ENCODE peak calls at places on chromosomes 13 and 19, in eight cellular contexts. H, W, P, T, G, R, I and S are unnamed samples.

GRCh38 chr19:17292301-17293074 is 10.7 kb downstream of the ABHD8 start:
- DNase-seq in W (peak; percentile 59), T (peak; percentile 63), R (peak; percentile 13), H (peak; percentile 62), I (peak; percentile 89), P (peak; percentile 93), G (peak; percentile 84), S (peak; percentile 92)

GRCh38 chr19:10111405-10111811 is at the start of gene P2RY11:
- DNase-seq in T (no peak), G (no peak), P (no peak), I (no peak), R (no peak), W (no peak), H (no peak), S (no peak)

GRCh38 chr19:43422000-43422688 is 7.5 kb downstream of the TEX101 start:
- DNase-seq in W (no peak), T (no peak), H (no peak), I (no peak), G (no peak), R (no peak), P (no peak), S (no peak)

GRCh38 chr13:77459616-77460015 is 75.9 kb upstream of the SCEL start:
- DNase-seq in H (no peak), W (no peak), P (no peak), T (no peak), R (no peak), G (no peak), I (no peak), S (no peak)

GRCh38 chr19:4327252-4327876 is 11.3 kb downstream of the STAP2 start:
- DNase-seq in T (no peak), R (no peak), I (peak; percentile 75), G (peak; percentile 88), W (no peak), P (peak; percentile 99), H (peak; percentile 37), S (peak; percentile 38)

GRCh38 chr19:47272448-47273312 is 2.0 kb upstream of the INAFM1 start:
- DNase-seq in W (no peak), G (no peak), H (peak; percentile 11), I (no peak), P (peak; percentile 50), R (no peak), T (no peak), S (no peak)

GRCh38 chr19:35644206-35644986 is 2.9 kb downstream of the ETV2 start:
- DNase-seq in P (peak; percentile 98), W (peak; percentile 70), R (peak; percentile 30), T (peak; percentile 86), I (peak; percentile 93), G (peak; percentile 82), H (peak; percentile 92), S (no peak)

GRCh38 chr13:45861352-45861751 is 9.8 kb upstream of the SIAH3 start:
- DNase-seq in H (no peak), W (no peak), P (no peak), T (no peak), G (no peak), I (no peak), R (no peak), S (no peak)

GRCh38 chr19:11964496-11964857 is 363 bp upstream of the ZNF763 start:
- DNase-seq in H (no peak), T (peak; percentile 50), W (no peak), P (peak; percentile 43), G (peak; percentile 40), I (no peak), R (no peak), S (no peak)

GRCh38 chr19:7914598-7915045 is at the start of gene TGFBR3L:
- DNase-seq in R (no peak), P (no peak), G (peak; percentile 8), W (no peak), H (no peak), I (no peak), T (no peak), S (no peak)

GRCh38 chr13:44257806-44258205 is 115.8 kb upstream of the SERP2 start:
- DNase-seq in G (no peak), R (no peak), T (no peak), P (no peak), I (no peak), W (no peak), H (no peak), S (no peak)

GRCh38 chr13:34038326-34039068 is 220.5 kb downstream of the RFC3 start:
- DNase-seq in I (no peak), W (no peak), T (no peak), R (peak; percentile 7), P (no peak), H (no peak), G (no peak), S (no peak)

GRCh38 chr13:46614582-46614981 is 61.6 kb downstream of the LRCH1 start:
- DNase-seq in T (no peak), P (no peak), R (no peak), H (no peak), W (no peak), G (no peak), I (no peak), S (no peak)

GRCh38 chr19:18297308-18297707 is 15.9 kb upstream of the JUND start:
- DNase-seq in R (no peak), I (no peak), W (no peak), G (no peak), H (no peak), P (no peak), T (no peak), S (no peak)

GRCh38 chr19:44887648-44888047 is 3.4 kb upstream of the TOMM40 start:
- DNase-seq in W (no peak), G (no peak), T (no peak), I (no peak), P (no peak), H (no peak), R (no peak), S (no peak)

GRCh38 chr19:33476151-33476707 is 45.4 kb downstream of the PEPD start:
- DNase-seq in P (no peak), H (no peak), R (no peak), I (peak; percentile 17), T (no peak), G (no peak), W (no peak), S (no peak)

GRCh38 chr19:23070353-23070781 is 46.5 kb upstream of the ZNF730 start:
- DNase-seq in G (peak; percentile 48), H (no peak), P (peak; percentile 86), R (no peak), I (no peak), W (no peak), T (no peak), S (peak; percentile 26)

GRCh38 chr13:34913040-34913439 is 29.0 kb upstream of the NBEA start:
- DNase-seq in G (no peak), R (no peak), T (peak; percentile 1), P (peak; percentile 76), W (no peak), H (no peak), I (no peak), S (no peak)

GRCh38 chr13:33194820-33195692 is 90.5 kb downstream of the STARD13 start:
- DNase-seq in H (no peak), G (no peak), I (no peak), W (peak; percentile 82), T (peak; percentile 63), P (no peak), R (no peak), S (peak; percentile 87)

GRCh38 chr13:113123226-113124150 is 889 bp downstream of the F10 start:
- DNase-seq in H (no peak), P (peak; percentile 50), G (peak; percentile 16), I (no peak), W (no peak), R (no peak), T (no peak), S (no peak)

GRCh38 chr19:31772915-31773314 is 423.7 kb upstream of the TSHZ3 start:
- DNase-seq in I (no peak), T (no peak), P (no peak), G (no peak), R (no peak), W (no peak), H (no peak), S (no peak)

GRCh38 chr19:16585808-16586476 is 13.7 kb upstream of the SLC35E1 start:
- DNase-seq in T (no peak), G (no peak), W (no peak), P (no peak), R (no peak), I (no peak), H (no peak), S (no peak)

GRCh38 chr19:48315712-48316111 is 9.6 kb upstream of the EMP3 start:
- DNase-seq in R (no peak), G (no peak), H (no peak), I (no peak), W (no peak), P (no peak), T (no peak), S (no peak)

GRCh38 chr19:3125900-3126524 is 9.8 kb upstream of the GNA15 start:
- DNase-seq in I (peak; percentile 80), H (peak; percentile 58), P (peak; percentile 88), T (peak; percentile 14), R (no peak), W (no peak), G (peak; percentile 73), S (no peak)

GRCh38 chr13:52846567-52847321 is 1.7 kb downstream of the PCDH8 start:
- DNase-seq in R (no peak), H (no peak), T (peak; percentile 31), I (no peak), W (no peak), P (peak; percentile 91), G (peak; percentile 74), S (no peak)

GRCh38 chr13:72567566-72567965 is 159.9 kb downstream of the MZT1 start:
- DNase-seq in H (no peak), I (no peak), G (no peak), W (no peak), T (no peak), P (peak; percentile 40), R (no peak), S (no peak)

GRCh38 chr13:34343413-34343812 is 525.5 kb downstream of the RFC3 start:
- DNase-seq in R (no peak), I (no peak), T (no peak), H (no peak), W (no peak), G (no peak), P (no peak), S (no peak)

GRCh38 chr13:95221991-95222732 is 79.1 kb downstream of the ABCC4 start:
- DNase-seq in T (no peak), G (no peak), W (no peak), P (no peak), H (no peak), I (no peak), R (no peak), S (no peak)

GRCh38 chr13:102392810-102393209 is 9.0 kb downstream of the FGF14 start:
- DNase-seq in R (peak; percentile 35), I (no peak), T (no peak), W (no peak), H (no peak), P (no peak), G (no peak), S (no peak)

GRCh38 chr19:38932425-38933179 is 1.9 kb downstream of the MRPS12 start:
- DNase-seq in W (no peak), H (no peak), R (no peak), P (peak; percentile 80), T (no peak), I (peak; percentile 56), G (no peak), S (no peak)

GRCh38 chr13:36787181-36787580 is 31.8 kb upstream of the RFXAP start:
- DNase-seq in H (no peak), R (no peak), P (no peak), T (no peak), G (peak; percentile 31), W (no peak), I (no peak), S (no peak)

GRCh38 chr13:51532736-51533197 is 51.5 kb upstream of the WDFY2 start:
- DNase-seq in R (no peak), T (no peak), P (peak; percentile 67), I (no peak), W (no peak), G (no peak), H (no peak), S (no peak)

GRCh38 chr13:48660356-48661076 is 6.8 kb downstream of the CYSLTR2 start:
- DNase-seq in G (no peak), P (no peak), W (no peak), R (no peak), T (no peak), H (no peak), I (no peak), S (no peak)